ENCODE peak calls at places on chromosomes 4 and X, in seven cellular contexts. I is ovary, Z is PC-3, L is A549, B is left lung, V is esophagus squamous epithelium, Y is spleen. K is an unnamed sample.

GRCh38 chr4:10093801-10094552 is 22.6 kb downstream of the WDR1 start:
- DNase-seq in I (no peak), Z (no peak), L (no peak), B (peak; percentile 46), V (no peak), Y (no peak), K (no peak)

GRCh38 chr4:128006592-128006991 is 41.4 kb downstream of the ABHD18 start:
- DNase-seq in I (no peak), Z (no peak), L (no peak), B (no peak), V (no peak), Y (no peak), K (no peak)

GRCh38 chrX:107766470-107767140 is 9.0 kb downstream of the TSC22D3 start:
- DNase-seq in I (peak; percentile 79), Z (peak; percentile 70), L (no peak), B (no peak), V (no peak), Y (no peak), K (peak; percentile 54)

GRCh38 chr4:106898621-106899230 is 137.4 kb downstream of the DKK2 start:
- DNase-seq in I (peak; percentile 18), Z (peak; percentile 68), L (peak; percentile 44), B (no peak), V (no peak), Y (no peak), K (peak; percentile 44)

GRCh38 chrX:12814434-12814833 is 23.2 kb downstream of the PRPS2 start:
- DNase-seq in I (no peak), Z (peak; percentile 79), L (peak; percentile 59), B (no peak), V (no peak), Y (no peak), K (peak; percentile 13)

GRCh38 chr4:77466430-77466829 is 139.2 kb upstream of the CXCL13 start:
- DNase-seq in I (no peak), Z (no peak), L (no peak), B (peak; percentile 50), V (no peak), Y (no peak), K (no peak)

GRCh38 chrX:130799393-130799792 is 103.6 kb downstream of the ENOX2 start:
- DNase-seq in I (no peak), Z (peak; percentile 39), L (no peak), B (no peak), V (no peak), Y (no peak), K (no peak)

GRCh38 chrX:22135994-22136684 is 104.0 kb downstream of the PHEX start:
- DNase-seq in I (no peak), Z (peak; percentile 83), L (peak; percentile 73), B (no peak), V (no peak), Y (no peak), K (peak; percentile 67)

GRCh38 chrX:47643926-47644325 is 6.4 kb downstream of the ELK1 start:
- DNase-seq in I (no peak), Z (peak; percentile 9), L (peak; percentile 26), B (no peak), V (no peak), Y (no peak), K (no peak)

GRCh38 chr4:189202869-189203271 is 737.8 kb upstream of the FRG1 start:
- DNase-seq in I (no peak), Z (peak; percentile 4), L (peak; percentile 19), B (no peak), V (no peak), Y (no peak), K (peak; percentile 5)

DNA sequence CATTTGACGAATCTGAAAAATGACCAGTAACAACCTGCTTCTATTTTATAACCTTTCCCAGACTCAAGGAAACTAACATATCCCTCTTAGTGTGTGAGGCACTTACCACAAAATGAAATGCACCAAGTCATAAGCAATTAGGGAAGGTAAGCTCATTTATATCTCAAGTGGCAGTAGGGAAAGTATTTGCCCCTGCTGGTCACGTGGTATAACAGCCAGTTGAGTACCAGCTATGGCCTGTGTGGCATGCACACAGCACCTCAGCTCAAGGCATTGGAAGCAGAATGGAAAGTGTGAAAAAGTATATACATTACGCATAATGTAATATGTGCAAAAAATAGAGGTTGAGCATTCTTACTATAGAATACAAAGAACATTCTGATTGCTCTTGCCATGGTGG is 178.3 kb upstream of the GYPA start:
- DNase-seq in I (no peak), Z (no peak), L (peak; percentile 2), B (no peak), V (no peak), Y (no peak), K (no peak)
- TF ChIP-seq CTCF in I (no peak), Z (no peak), L (no peak), B (no peak), V (no peak), Y (no peak), K (no peak)

GRCh38 chr4:33739886-33740285 is 2504.4 kb downstream of the ARAP2 start:
- DNase-seq in I (no peak), Z (no peak), L (no peak), B (no peak), V (no peak), Y (no peak), K (no peak)
- H3K27ac ChIP-seq in I (no peak overlapping the region), Z (no peak overlapping the region), L (peak overlapping the region; percentile 12), B (no peak overlapping the region), V (no peak overlapping the region), Y (no peak overlapping the region), K (no peak overlapping the region)

GRCh38 chrX:9700555-9700954 is 65.1 kb downstream of the GPR143 start:
- DNase-seq in I (no peak), Z (no peak), L (no peak), B (no peak), V (no peak), Y (no peak), K (no peak)
- TF ChIP-seq CTCF in I (no peak), Z (no peak), L (no peak), B (no peak), V (no peak), Y (no peak), K (no peak)

GRCh38 chr4:44725861-44726820 is at the start of gene GNPDA2:
- DNase-seq in I (peak; percentile 90), Z (peak; percentile 85), L (peak; percentile 86), B (peak; percentile 95), V (peak; percentile 11), Y (peak; percentile 95), K (peak; percentile 88)
- H3K27ac ChIP-seq in I (peak within 1 kb of the TSS; percentile 79), Z (peak within 1 kb of the TSS; percentile 30), L (peak within 1 kb of the TSS; percentile 80), B (peak within 1 kb of the TSS; percentile 71), V (peak within 1 kb of the TSS; percentile 85), Y (peak within 1 kb of the TSS; percentile 85), K (peak within 1 kb of the TSS; percentile 89)

GRCh38 chrX:39898147-39898546 is 199.6 kb downstream of the BCOR start:
- DNase-seq in I (no peak), Z (peak; percentile 83), L (peak; percentile 23), B (no peak), V (no peak), Y (no peak), K (no peak)

GRCh38 chrX:39897741-39898097 is 200.0 kb downstream of the BCOR start:
- DNase-seq in I (no peak), Z (peak; percentile 41), L (no peak), B (no peak), V (no peak), Y (no peak), K (no peak)

GRCh38 chrX:39899059-39899458 is 198.7 kb downstream of the BCOR start:
- DNase-seq in I (no peak), Z (peak; percentile 22), L (no peak), B (no peak), V (no peak), Y (no peak), K (no peak)

GRCh38 chrX:39895228-39896110 is 202.3 kb downstream of the BCOR start:
- DNase-seq in I (no peak), Z (peak; percentile 88), L (peak; percentile 35), B (no peak), V (no peak), Y (no peak), K (no peak)

DNA sequence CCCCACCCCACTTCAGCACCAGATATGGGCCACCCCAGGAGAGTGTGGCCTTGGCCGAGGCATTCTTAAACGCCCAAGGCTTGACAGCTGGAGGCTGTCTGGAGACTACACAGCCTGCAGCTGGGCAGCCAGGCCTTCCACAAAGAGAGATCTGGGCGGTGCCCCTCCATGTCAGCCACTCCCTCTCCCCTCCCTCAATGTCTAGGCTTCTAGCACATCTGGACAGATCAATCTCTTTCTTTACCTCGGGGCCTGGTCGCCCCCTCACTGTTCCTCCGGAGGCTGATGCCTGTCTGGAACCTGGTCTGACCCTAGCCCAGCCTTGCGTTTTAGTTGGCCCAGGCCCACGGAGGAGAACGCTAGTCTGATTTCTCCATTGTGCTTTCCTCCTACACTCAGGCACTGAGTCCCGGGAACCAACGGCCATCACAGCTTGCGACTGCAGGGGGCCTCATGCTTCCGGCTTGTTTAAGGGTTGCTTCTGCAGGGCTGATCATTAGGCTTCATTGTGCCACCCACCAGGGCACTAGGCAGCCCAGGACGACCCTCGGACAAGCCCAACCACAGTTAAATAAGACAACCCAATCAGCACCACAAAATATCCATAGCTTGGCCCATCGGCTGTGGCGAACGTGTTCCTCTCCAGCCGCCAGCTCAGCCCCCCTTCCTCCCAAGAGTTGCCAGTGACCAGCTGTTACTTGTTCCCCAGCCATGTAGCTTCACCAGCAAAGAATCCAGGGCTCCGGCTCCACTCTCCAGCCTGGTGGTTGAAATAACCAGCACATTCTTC is 200.6 kb downstream of the BCOR start:
- DNase-seq in I (peak; percentile 49), Z (peak; percentile 72), L (peak; percentile 38), B (no peak), V (no peak), Y (no peak), K (peak; percentile 71)
- TF ChIP-seq CTCF in I (no peak), Z (no peak), L (no peak), B (no peak), V (no peak), Y (no peak), K (no peak)

K was measured in RWPE1.